ENCODE peak calls at places on chromosomes 11 and 22, in seven cellular contexts. Y is heart left ventricle, X is IMR-90, Q is body of pancreas, S is HepG2, N is right lobe of liver, O is esophagus squamous epithelium. D is an unnamed sample.
A peak's percentile ranks its signal among the peaks of the same experiment; 100 is the strongest.

GRCh38 chr11:47099213-47099917 is 77.3 kb downstream of the ARFGAP2 start:
- DNase-seq in Q (no peak), X (peak; percentile 47), N (no peak), O (no peak), Y (no peak), S (peak; percentile 76), D (no peak)

GRCh38 chr22:24026056-24026455 is 15.0 kb downstream of the CABIN1 start:
- DNase-seq in S (no peak), X (no peak), Q (no peak), N (no peak), O (no peak), Y (no peak), D (no peak)

GRCh38 chr11:114651145-114651718 is 27.1 kb upstream of the NXPE2 start:
- DNase-seq in S (no peak), Q (no peak), Y (no peak), X (no peak), N (no peak), O (no peak), D (no peak)

GRCh38 chr22:29082826-29083545 is 10.2 kb downstream of the KREMEN1 start:
- DNase-seq in Q (no peak), O (no peak), X (no peak), S (no peak), N (no peak), Y (no peak), D (no peak)

GRCh38 chr11:83223457-83223856 is 29.9 kb downstream of the ANKRD42 start:
- DNase-seq in Q (no peak), Y (no peak), S (no peak), O (no peak), X (no peak), N (no peak), D (no peak)

GRCh38 chr22:42868751-42869251 is 11.7 kb upstream of the ARFGAP3 start:
- DNase-seq in Q (peak; percentile 94), Y (peak; percentile 78), S (no peak), O (no peak), X (peak; percentile 17), N (peak; percentile 90), D (no peak)

GRCh38 chr22:40904101-40904500 is 42.2 kb upstream of the DNAJB7 start:
- DNase-seq in X (no peak), O (no peak), S (no peak), Y (no peak), Q (no peak), N (no peak), D (no peak)

GRCh38 chr11:8719260-8720190 is 36.9 kb downstream of the RPL27A start:
- DNase-seq in O (no peak), X (peak; percentile 96), N (no peak), Y (peak; percentile 76), S (peak; percentile 48), Q (peak; percentile 44), D (no peak)

GRCh38 chr22:48892571-48893287 is 934.9 kb downstream of the BRD1 start:
- DNase-seq in O (no peak), S (no peak), X (no peak), N (no peak), Y (no peak), Q (no peak), D (no peak)

GRCh38 chr11:4672470-4672869 is 25.2 kb downstream of the OR51E2 start:
- DNase-seq in N (no peak), Y (no peak), X (peak; percentile 52), Q (no peak), O (no peak), S (no peak), D (no peak)

GRCh38 chr11:13277719-13278619 is at the start of gene BMAL1:
- DNase-seq in Y (peak; percentile 61), Q (peak; percentile 48), S (no peak), N (peak; percentile 76), O (no peak), X (no peak), D (peak; percentile 78)

GRCh38 chr11:122682464-122682863 is 26.9 kb downstream of the UBASH3B start:
- DNase-seq in X (no peak), N (no peak), Q (no peak), O (no peak), Y (no peak), S (no peak), D (no peak)

GRCh38 chr11:124892750-124893454 is 4.8 kb downstream of the ROBO4 start:
- DNase-seq in Y (peak; percentile 34), X (no peak), N (peak; percentile 41), S (no peak), Q (no peak), O (no peak), D (no peak)

GRCh38 chr22:46337870-46338269 is 2.4 kb downstream of the TRMU start:
- DNase-seq in Y (no peak), N (no peak), O (no peak), X (no peak), S (no peak), Q (no peak), D (no peak)

DNA sequence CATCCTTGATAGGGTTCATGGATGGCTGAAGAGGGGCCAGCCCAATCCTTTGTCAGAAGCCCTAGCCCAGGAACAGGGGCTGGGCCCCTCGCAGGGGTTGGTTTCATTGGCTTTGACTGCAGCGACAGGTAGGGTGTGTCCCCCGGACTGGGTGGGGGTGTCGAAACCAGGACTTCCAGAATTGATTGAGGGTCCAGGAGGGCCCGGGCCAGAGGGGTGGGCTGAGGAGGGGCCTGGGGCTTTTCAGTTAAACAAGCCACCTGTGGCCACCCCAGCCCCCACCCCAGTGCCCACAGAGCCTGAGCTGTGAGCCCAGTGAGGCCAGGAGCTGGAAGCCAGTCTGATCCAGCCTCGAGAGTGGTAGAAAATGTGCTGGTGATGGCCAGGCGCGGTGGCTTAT is 18.1 kb upstream of the PRR5 start:
- DNase-seq in Y (no peak), Q (no peak), S (no peak), N (no peak), X (no peak), O (no peak), D (no peak)
- H3K27ac ChIP-seq in Y (no peak overlapping the region), Q (no peak overlapping the region), S (peak overlapping the region; percentile 19), N (no peak overlapping the region), X (no peak overlapping the region), O (peak overlapping the region; percentile 87), D (no peak overlapping the region)

GRCh38 chr11:45211732-45212131 is 65.3 kb downstream of the PRDM11 start:
- DNase-seq in O (no peak), N (no peak), Q (no peak), S (no peak), X (no peak), Y (no peak), D (no peak)

GRCh38 chr11:45210846-45211245 is 64.4 kb downstream of the PRDM11 start:
- DNase-seq in X (no peak), S (no peak), Y (no peak), O (no peak), Q (no peak), N (no peak), D (no peak)

GRCh38 chr11:45209000-45209399 is 62.6 kb downstream of the PRDM11 start:
- DNase-seq in Q (no peak), X (no peak), N (no peak), O (no peak), Y (no peak), S (no peak), D (no peak)

GRCh38 chr11:45209480-45209879 is 63.0 kb downstream of the PRDM11 start:
- DNase-seq in N (no peak), S (no peak), Q (no peak), X (no peak), O (no peak), Y (no peak), D (no peak)

DNA sequence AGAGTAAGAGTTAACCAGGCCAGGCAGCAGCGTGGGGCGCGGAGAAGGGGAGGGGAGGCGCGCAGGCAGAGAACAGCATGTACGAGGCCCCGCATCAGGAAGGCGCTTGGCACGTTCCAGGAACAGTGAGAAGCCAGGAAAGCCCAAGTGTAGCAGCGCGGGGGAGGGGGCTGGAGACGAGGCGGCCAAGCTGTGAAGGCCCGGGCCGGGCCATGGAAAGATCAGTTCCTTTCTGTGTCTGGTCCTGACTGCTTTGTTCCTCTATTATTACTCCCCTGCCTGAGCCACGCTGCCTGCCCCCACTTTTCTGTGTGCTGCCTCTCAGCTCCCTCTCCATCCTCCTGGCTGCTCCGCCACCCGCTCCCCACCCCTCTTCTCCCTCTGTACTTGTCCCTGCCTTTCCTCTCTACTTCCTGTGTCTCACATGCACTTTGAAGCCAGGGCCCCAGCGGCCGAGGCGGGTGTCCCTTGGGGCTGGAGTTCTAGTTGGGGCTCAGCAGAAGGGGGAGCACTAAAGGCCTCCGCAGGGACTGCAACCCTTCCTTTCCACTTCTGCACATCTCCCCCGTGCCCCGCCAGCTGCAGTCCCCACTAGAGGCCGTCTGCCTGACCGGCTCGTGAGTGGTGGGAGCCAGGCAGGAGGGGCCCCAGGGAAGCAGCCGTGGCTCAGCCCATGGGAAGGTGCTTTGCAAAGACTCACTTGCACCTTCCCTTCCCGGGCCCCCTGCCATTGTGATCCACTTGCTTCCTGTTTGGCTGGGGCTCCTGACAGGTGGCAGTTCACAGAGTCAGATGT is 63.7 kb downstream of the PRDM11 start:
- DNase-seq in Q (peak; percentile 63), Y (peak; percentile 96), O (no peak), S (no peak), X (peak; percentile 21), N (peak; percentile 64), D (peak; percentile 64)
- TF ChIP-seq POLR2A in Q (no peak), Y (no peak), O (no peak), S (no peak), X (no peak), N (no peak), D (no peak)

GRCh38 chr11:6635082-6635932 is 16.1 kb upstream of the TPP1 start:
- DNase-seq in O (no peak), X (peak; percentile 87), Y (peak; percentile 77), S (peak; percentile 40), N (peak; percentile 71), Q (no peak), D (peak; percentile 81)
- H3K27ac ChIP-seq in O (peak overlapping the region; percentile 61), X (no peak overlapping the region), Y (peak overlapping the region; percentile 69), S (peak overlapping the region; percentile 45), N (peak overlapping the region; percentile 26), Q (peak overlapping the region; percentile 76), D (peak overlapping the region; percentile 49)

GRCh38 chr11:94924074-94925031 is 49.0 kb downstream of the CWC15 start:
- DNase-seq in O (no peak), N (no peak), X (peak; percentile 35), S (no peak), Q (no peak), Y (no peak), D (no peak)

GRCh38 chr11:94928146-94928995 is 45.0 kb downstream of the CWC15 start:
- DNase-seq in O (no peak), Q (no peak), X (no peak), S (no peak), N (no peak), Y (no peak), D (no peak)

GRCh38 chr11:94925422-94926270 is 47.7 kb downstream of the CWC15 start:
- DNase-seq in N (no peak), X (no peak), S (no peak), O (no peak), Q (no peak), Y (no peak), D (no peak)

GRCh38 chr11:94926271-94926625 is 47.1 kb downstream of the CWC15 start:
- DNase-seq in N (no peak), Y (no peak), Q (no peak), X (peak; percentile 27), O (no peak), S (no peak), D (no peak)

DNA sequence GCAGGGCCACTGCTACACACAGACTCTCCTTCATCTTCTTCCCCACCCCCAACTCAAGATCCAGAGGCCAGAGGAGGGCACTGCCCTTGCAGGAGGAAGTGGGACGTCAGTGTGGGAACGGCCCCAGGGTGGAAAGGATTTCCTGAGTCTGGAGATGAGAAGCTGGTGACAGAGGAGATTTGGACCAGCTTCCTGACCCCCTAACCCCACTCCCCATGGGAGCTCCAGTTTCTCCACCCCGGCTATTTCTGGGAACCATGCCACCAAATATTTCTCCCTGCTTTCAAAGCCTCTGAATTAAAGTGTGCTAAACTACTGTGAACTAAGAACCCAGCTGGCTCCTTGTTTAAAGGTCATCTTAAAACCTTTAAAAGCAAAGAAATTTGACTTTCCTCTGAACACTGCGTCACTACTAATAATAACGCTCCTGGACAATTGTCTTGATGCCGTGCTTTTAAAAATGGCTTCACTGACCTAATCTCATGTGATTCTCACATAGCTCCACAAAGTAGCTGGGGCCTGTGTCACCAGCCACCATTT is 46.6 kb downstream of the CWC15 start:
- DNase-seq in S (no peak), O (no peak), N (peak; percentile 74), Y (peak; percentile 91), X (peak; percentile 94), Q (peak; percentile 56), D (peak; percentile 74)
- TF ChIP-seq POLR2A in S (no peak), O (no peak), N (no peak), Y (no peak), X (no peak), Q (no peak), D (no peak)